ENCODE peak calls at places on chromosomes 2 and 18, in six cellular contexts. O is astrocyte of the cerebellum; J is anterior cingulate cortex; Z is NCI-H524; R is stimulated activated naive CD8-positive, alpha-beta T cell treated with anti-CD3 and anti-CD28 coated beads, Interleukin-15, Interleukin-2, amounts not matched to agents 100 U/mL and 50 U/mL, for 24 hours; V is stimulated activated CD4-positive, alpha-beta T cell treated with anti-CD3 and anti-CD28 coated beads, Interleukin-4, amount 100 ng/mL, for 1 hour. U is an unnamed sample.

GRCh38 chr2:66565291-66565690 is 130.4 kb downstream of the MEIS1 start:
- DNase-seq in O (no peak), J (no peak), Z (no peak), R (no peak), V (no peak), U (no peak)

GRCh38 chr2:180010701-180011100 is 3.6 kb upstream of the CWC22 start:
- DNase-seq in O (no peak), J (no peak), Z (no peak), R (no peak), V (no peak), U (no peak)

GRCh38 chr2:229835601-229836283 is 86.1 kb downstream of the TRIP12 start:
- DNase-seq in O (no peak), J (no peak), Z (no peak), R (no peak), V (no peak), U (no peak)

GRCh38 chr2:151922845-151923666 is 94.8 kb upstream of the ARL5A start:
- DNase-seq in O (no peak), J (peak), Z (no peak), R (no peak), V (no peak), U (no peak)

GRCh38 chr18:78826631-78827030 is 153.0 kb upstream of the SALL3 start:
- DNase-seq in O (no peak), J (no peak), Z (no peak), R (no peak), V (no peak), U (no peak)

GRCh38 chr18:67417864-67418523 is 98.5 kb downstream of the DSEL start:
- DNase-seq in O (no peak), J (no peak), Z (no peak), R (no peak), V (no peak), U (peak)

GRCh38 chr2:63903003-63903402 is 61.3 kb downstream of the UGP2 start:
- DNase-seq in O (no peak), J (no peak), Z (no peak), R (no peak), V (no peak), U (no peak)

GRCh38 chr2:35783723-35784122 is 571.9 kb upstream of the CRIM1 start:
- DNase-seq in O (no peak), J (no peak), Z (no peak), R (no peak), V (no peak), U (no peak)

GRCh38 chr2:36044389-36044788 is 311.2 kb upstream of the CRIM1 start:
- DNase-seq in O (no peak), J (no peak), Z (no peak), R (no peak), V (no peak), U (no peak)

GRCh38 chr18:76430636-76431035 is 64.4 kb downstream of the ZNF516 start:
- DNase-seq in O (no peak), J (no peak), Z (no peak), R (no peak), V (no peak), U (no peak)

GRCh38 chr18:62452280-62452824 is 70.5 kb upstream of the ZCCHC2 start:
- DNase-seq in O (no peak), J (no peak), Z (no peak), R (no peak), V (no peak), U (no peak)

GRCh38 chr2:235493775-235494715 is at the start of gene AGAP1:
- DNase-seq in O (peak), J (peak), Z (peak), R (peak), V (peak), U (peak)

GRCh38 chr2:28336993-28337627 is 55.5 kb upstream of the FOSL2 start:
- DNase-seq in O (no peak), J (no peak), Z (no peak), R (no peak), V (no peak), U (no peak)

GRCh38 chr2:24831736-24832421 is 38.7 kb downstream of the CENPO start:
- DNase-seq in O (no peak), J (peak), Z (peak), R (no peak), V (no peak), U (peak)